ENCODE peak calls at places on chromosomes 5 and 9, in five cellular contexts. O is fibroblast of the aortic adventitia, M is GM20000, R is A549, P is astrocyte of the spinal cord. C is an unnamed sample.

GRCh38 chr5:91291628-91292569 is 91.2 kb downstream of the ARRDC3 start:
- DNase-seq in R (no peak), O (no peak), P (no peak), M (no peak), C (no peak)

GRCh38 chr9:93829271-93830223 is 125.6 kb downstream of the BARX1 start:
- DNase-seq in R (no peak), O (no peak), M (peak), P (no peak), C (peak)

GRCh38 chr5:9546973-9547947 is 1.4 kb upstream of the SEMA5A start:
- DNase-seq in R (no peak), P (peak), M (no peak), O (peak), C (no peak)

GRCh38 chr5:2135833-2136232 is 253.1 kb upstream of the IRX4 start:
- DNase-seq in O (no peak), R (no peak), M (no peak), P (no peak), C (no peak)

GRCh38 chr5:178434851-178435250 is 155.3 kb downstream of the COL23A1 start:
- DNase-seq in M (no peak), R (no peak), P (no peak), O (no peak), C (no peak)

GRCh38 chr5:90226433-90227099 is 183.0 kb downstream of the CETN3 start:
- DNase-seq in P (no peak), O (no peak), M (peak), R (no peak), C (no peak)

GRCh38 chr5:73095564-73096238 is 24.7 kb upstream of the TMEM171 start:
- DNase-seq in M (no peak), P (no peak), R (no peak), O (no peak), C (no peak)

GRCh38 chr9:124267271-124267807 is 9.6 kb downstream of the NEK6 start:
- DNase-seq in R (peak), M (no peak), P (peak), O (peak), C (peak)

GRCh38 chr5:165209101-165209727 is 1703.8 kb downstream of the MAT2B start:
- DNase-seq in M (peak), P (peak), R (peak), O (peak), C (no peak)

GRCh38 chr9:89317282-89317681 is 1.0 kb upstream of the SECISBP2 start:
- DNase-seq in M (no peak), P (no peak), O (no peak), R (no peak), C (no peak)

GRCh38 chr5:143398451-143399237 is 4.8 kb downstream of the NR3C1 start:
- DNase-seq in M (no peak), P (peak), R (no peak), O (peak), C (no peak)

GRCh38 chr5:96509721-96510383 is 76.8 kb upstream of the PCSK1 start:
- DNase-seq in P (peak), R (peak), M (no peak), O (peak), C (no peak)

GRCh38 chr5:121658221-121658620 is 193.5 kb upstream of the FTMT start:
- DNase-seq in R (no peak), P (no peak), M (no peak), O (no peak), C (no peak)

GRCh38 chr9:6968271-6968670 is 210.5 kb downstream of the KDM4C start:
- DNase-seq in P (peak), O (peak), R (no peak), M (no peak), C (no peak)

GRCh38 chr5:112755703-112756102 is 18.0 kb downstream of the APC start:
- DNase-seq in M (no peak), O (no peak), P (no peak), R (no peak), C (no peak)

DNA sequence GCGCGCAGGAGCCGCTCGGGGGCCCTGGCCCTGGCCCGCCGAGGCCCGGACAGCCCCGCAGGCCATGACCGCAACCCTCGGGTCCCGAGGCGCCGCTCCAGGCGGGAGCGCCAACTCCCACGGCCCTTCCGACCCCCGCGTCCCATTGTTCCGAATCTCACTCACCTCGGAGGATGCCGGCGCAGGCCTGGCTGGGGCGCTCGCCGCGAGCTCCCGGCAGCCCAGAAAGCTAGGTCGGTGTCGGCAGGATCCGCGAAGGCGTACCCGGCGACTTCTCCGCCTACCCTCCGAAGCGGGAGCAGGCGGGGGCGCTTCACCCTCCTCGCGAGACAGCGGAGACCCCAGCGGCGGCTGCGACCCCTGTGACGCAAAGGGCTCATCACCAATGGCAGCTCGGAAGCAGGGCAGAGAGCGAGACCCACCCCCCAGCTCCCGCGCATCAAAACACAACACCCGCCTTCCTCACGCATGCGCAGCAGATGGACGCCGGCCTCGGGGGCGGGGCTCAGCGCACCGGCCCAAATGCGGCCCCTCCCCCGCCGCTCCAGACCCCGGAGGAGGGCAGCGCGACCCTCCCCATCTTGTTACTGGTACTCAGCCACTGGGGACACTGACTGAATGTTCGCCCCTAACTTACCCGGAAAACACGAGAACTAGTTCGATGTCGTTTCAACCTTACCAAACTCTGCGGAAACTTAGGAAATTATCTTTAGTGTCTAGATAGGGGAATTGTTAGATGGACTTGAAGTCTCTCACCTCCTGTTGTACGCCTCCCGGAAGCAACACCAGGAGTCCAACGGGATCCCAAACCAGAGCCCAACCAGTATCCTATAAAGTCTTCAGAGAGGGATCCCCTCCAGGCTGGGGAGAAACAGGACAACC is 1.3 kb upstream of the SMIM27 start:
- DNase-seq in P (peak), O (peak), M (peak), R (peak), C (peak)
- TF ChIP-seq CTCF in P (peak), O (no peak), M (no peak), R (no peak), C (peak)

GRCh38 chr5:139638090-139638735 is 9.9 kb upstream of the CXXC5 start:
- DNase-seq in O (peak), M (peak), R (no peak), P (peak), C (peak)

GRCh38 chr5:139638736-139639618 is 9.2 kb upstream of the CXXC5 start:
- DNase-seq in R (no peak), P (no peak), O (no peak), M (peak), C (no peak)

GRCh38 chr5:139636207-139636792 is 11.8 kb upstream of the CXXC5 start:
- DNase-seq in O (no peak), R (no peak), P (peak), M (peak), C (peak)

GRCh38 chr5:139636975-139637408 is 11.2 kb upstream of the CXXC5 start:
- DNase-seq in M (peak), O (no peak), R (no peak), P (peak), C (peak)

GRCh38 chr5:139637438-139638089 is 10.6 kb upstream of the CXXC5 start:
- DNase-seq in P (peak), O (peak), R (no peak), M (peak), C (peak)
- TF ChIP-seq CTCF in P (no peak), O (peak), R (no peak), M (no peak), C (peak)

DNA sequence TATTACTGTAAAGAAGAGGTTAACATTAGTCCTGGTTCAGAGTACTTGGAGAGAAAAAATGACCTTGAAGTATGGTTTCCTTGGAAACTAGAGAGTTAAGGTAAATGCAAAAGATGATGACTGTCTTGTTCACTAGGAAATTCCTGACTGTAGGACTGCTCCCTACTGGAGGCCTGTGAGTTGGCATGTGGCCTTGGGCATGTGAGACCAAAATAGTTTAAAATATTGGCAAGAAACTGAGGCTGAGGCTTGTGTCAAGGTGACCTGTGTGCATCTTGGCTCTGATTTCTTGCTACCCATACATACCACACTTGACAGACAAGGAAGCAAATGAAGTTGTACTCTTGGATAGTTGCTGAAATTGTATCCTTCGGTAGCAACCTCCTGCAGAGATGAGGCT is 96.5 kb downstream of the TARS1 start:
- DNase-seq in P (no peak), M (no peak), O (peak), R (no peak), C (no peak)
- TF ChIP-seq CTCF in P (no peak), M (no peak), O (no peak), R (no peak), C (no peak)

DNA sequence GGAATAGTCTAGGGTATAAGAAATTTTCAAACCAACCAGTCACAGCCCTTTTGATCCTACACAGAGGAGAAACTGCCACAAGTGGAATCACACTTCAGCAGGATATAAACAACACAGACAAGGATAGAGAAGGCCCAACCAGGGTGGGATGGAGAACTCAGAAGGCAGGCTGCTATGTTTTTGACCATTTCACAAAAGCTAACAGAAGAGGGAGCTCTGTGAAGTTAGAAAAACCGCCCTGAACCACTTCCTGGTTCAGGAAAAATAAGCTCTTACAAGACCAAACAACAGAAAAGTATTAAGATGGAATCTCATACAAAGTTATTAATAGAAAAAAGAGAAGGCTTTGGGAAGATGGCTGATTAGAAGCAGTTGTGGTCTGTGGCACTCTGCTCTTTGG is 960 bp upstream of the IFNB1 start:
- DNase-seq in P (no peak), M (no peak), R (peak), O (no peak), C (no peak)
- TF ChIP-seq CTCF in P (no peak), M (no peak), R (no peak), O (peak), C (no peak)

DNA sequence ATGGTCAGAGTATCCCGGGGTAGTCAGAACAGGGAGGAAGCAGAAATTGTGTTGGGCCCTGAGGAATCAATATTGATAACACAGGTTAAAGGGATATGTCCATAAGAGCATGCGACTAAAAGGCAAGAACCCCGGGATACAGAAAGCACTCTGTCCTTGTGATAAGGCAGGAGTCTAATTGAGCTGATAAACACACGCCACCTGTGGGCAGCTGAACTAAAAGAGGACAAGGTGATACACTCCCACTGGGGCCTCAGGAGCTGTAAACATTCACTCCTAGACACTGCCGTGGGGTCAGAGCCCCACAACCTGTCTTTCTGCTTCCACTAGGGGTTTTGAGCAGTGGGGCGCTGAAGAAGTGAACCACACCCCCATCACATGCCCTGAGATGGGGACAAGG is 144.7 kb upstream of the MPDZ start:
- DNase-seq in R (peak), P (no peak), O (no peak), M (no peak), C (no peak)
- TF ChIP-seq CTCF in R (no peak), P (no peak), O (no peak), M (no peak), C (no peak)

GRCh38 chr9:100417815-100418214 is 9.1 kb upstream of the MSANTD3 start:
- DNase-seq in M (no peak), R (no peak), O (no peak), P (no peak), C (no peak)
- TF ChIP-seq CTCF in M (no peak), R (no peak), O (no peak), P (no peak), C (no peak)

C was measured in B cell.